ENCODE peak calls at places on chromosomes 12 and 14, in four cellular contexts. P, M, N and D are unnamed samples.

GRCh38 chr12:100553851-100554404 is 19.6 kb upstream of the GAS2L3 start:
- DNase-seq in P (peak), M (no peak), N (no peak), D (peak)

GRCh38 chr14:74141703-74142102 is 56.9 kb downstream of the LIN52 start:
- DNase-seq in N (no peak), M (no peak), P (no peak), D (no peak)

GRCh38 chr12:24561411-24561871 is 387.5 kb downstream of the BCAT1 start:
- DNase-seq in N (peak), M (no peak), P (peak), D (no peak)

GRCh38 chr14:65101631-65102440 is 481 bp downstream of the MAX start:
- DNase-seq in P (peak), N (no peak), M (peak), D (no peak)

GRCh38 chr12:103279444-103279843 is 216.3 kb downstream of the C12orf42 start:
- DNase-seq in N (peak), M (no peak), P (no peak), D (no peak)

GRCh38 chr12:39892146-39892545 is 213.7 kb downstream of the SLC2A13 start:
- DNase-seq in N (no peak), P (no peak), M (no peak), D (no peak)

GRCh38 chr14:53355581-53356112 is 202.5 kb upstream of the DDHD1 start:
- DNase-seq in N (no peak), M (no peak), P (peak), D (no peak)

GRCh38 chr12:46831335-46832083 is 5.7 kb upstream of the SLC38A4 start:
- DNase-seq in N (no peak), M (no peak), P (peak), D (no peak)

GRCh38 chr12:18737819-18738218 is at the start of the genes CAPZA3 and PLCZ1:
- DNase-seq in M (no peak), N (no peak), P (no peak), D (no peak)

GRCh38 chr12:30853561-30854133 is 72.9 kb upstream of the TSPAN11 start:
- DNase-seq in N (no peak), M (no peak), P (peak), D (no peak)